ENCODE peak calls at places on chromosomes 12 and 14, in ten cellular contexts. U is cerebellar cortex; J is AG10803; Q is fibroblast of lung; E is choroid plexus epithelial cell; G is sigmoid colon; H is colonic mucosa; A is stimulated activated CD8-positive, alpha-beta memory T cell treated with anti-CD3 and anti-CD28 coated beads, Interleukin-2, amount 100 ng/mL, for 1 hour; O is fibroblast of mammary gland; L is uterus. W is an unnamed sample.

GRCh38 chr12:56931474-56931978 is 2.7 kb downstream of the SDR9C7 start:
- DNase-seq in U (no peak), J (peak; percentile 71), Q (peak; percentile 50), E (peak; percentile 79), G (no peak), H (peak; percentile 45), A (no peak), O (peak; percentile 53), L (no peak), W (peak; percentile 84)

GRCh38 chr14:93286212-93286890 is 46.5 kb downstream of the BTBD7 start:
- DNase-seq in U (no peak), J (peak; percentile 13), Q (peak; percentile 86), E (peak; percentile 38), G (no peak), H (no peak), A (no peak), O (no peak), L (no peak), W (no peak)

GRCh38 chr12:26434299-26434915 is 239.0 kb downstream of the SSPN start:
- DNase-seq in U (peak; percentile 60), J (peak; percentile 71), Q (peak; percentile 46), E (peak; percentile 81), G (no peak), H (peak; percentile 29), A (no peak), O (peak; percentile 73), L (no peak), W (peak; percentile 10)

GRCh38 chr12:3035171-3035570 is 42.0 kb upstream of the TSPAN9 start:
- DNase-seq in U (no peak), J (peak; percentile 51), Q (peak; percentile 24), E (peak; percentile 44), G (no peak), H (no peak), A (no peak), O (no peak), L (no peak), W (no peak)

GRCh38 chr14:67417633-67418032 is 5.7 kb upstream of the PLEK2 start:
- DNase-seq in U (no peak), J (peak; percentile 69), Q (no peak), E (peak; percentile 42), G (peak; percentile 27), H (no peak), A (no peak), O (no peak), L (no peak), W (no peak)

GRCh38 chr12:66188584-66189475 is at the start of gene IRAK3:
- DNase-seq in U (no peak), J (peak; percentile 49), Q (peak; percentile 37), E (peak; percentile 61), G (peak; percentile 95), H (peak; percentile 70), A (no peak), O (peak; percentile 67), L (peak; percentile 75), W (peak; percentile 68)

GRCh38 chr14:70648374-70648773 is 6.7 kb downstream of the TTC9 start:
- DNase-seq in U (no peak), J (no peak), Q (no peak), E (no peak), G (no peak), H (no peak), A (no peak), O (no peak), L (no peak), W (no peak)

GRCh38 chr12:10562306-10562933 is 51.0 kb downstream of the MAGOHB start:
- DNase-seq in U (peak; percentile 50), J (peak; percentile 56), Q (peak; percentile 14), E (peak; percentile 74), G (no peak), H (peak; percentile 40), A (no peak), O (peak; percentile 67), L (no peak), W (no peak)

GRCh38 chr12:111686574-111687105 is 787 bp downstream of the ACAD10 start:
- DNase-seq in U (no peak), J (peak; percentile 6), Q (peak; percentile 29), E (peak; percentile 48), G (no peak), H (no peak), A (no peak), O (peak; percentile 19), L (no peak), W (no peak)

GRCh38 chr12:122080149-122081107 is 1.9 kb downstream of the MLXIP start:
- DNase-seq in U (peak; percentile 84), J (peak; percentile 84), Q (peak; percentile 89), E (peak; percentile 83), G (peak; percentile 93), H (peak; percentile 84), A (no peak), O (peak; percentile 94), L (peak; percentile 69), W (peak; percentile 78)

GRCh38 chr14:76786556-76786955 is 25.3 kb downstream of the VASH1 start:
- DNase-seq in U (peak; percentile 95), J (no peak), Q (no peak), E (no peak), G (no peak), H (no peak), A (no peak), O (no peak), L (no peak), W (no peak)

GRCh38 chr14:31944256-31945073 is 132.6 kb upstream of the ARHGAP5 start:
- DNase-seq in U (peak; percentile 87), J (no peak), Q (no peak), E (no peak), G (no peak), H (peak; percentile 90), A (no peak), O (no peak), L (no peak), W (no peak)

GRCh38 chr12:6914246-6914947 is at the start of gene ENO2:
- DNase-seq in U (peak; percentile 86), J (peak; percentile 61), Q (peak; percentile 65), E (peak; percentile 55), G (peak; percentile 94), H (peak; percentile 74), A (peak; percentile 68), O (peak; percentile 52), L (peak; percentile 80), W (no peak)

GRCh38 chr12:10867381-10867780 is 16.7 kb downstream of the PRH1 start:
- DNase-seq in U (no peak), J (no peak), Q (no peak), E (no peak), G (no peak), H (no peak), A (no peak), O (peak; percentile 12), L (no peak), W (no peak)

W was measured in GF-D8.